ENCODE peak calls at places on chromosome 16, in four cellular contexts. G, X, D and Z are unnamed samples.
A peak's percentile ranks its signal among the peaks of the same experiment; 100 is the strongest.

GRCh38 chr16:53826658-53827057 is 122.7 kb downstream of the FTO start:
- DNase-seq in G (no peak), X (no peak), D (no peak), Z (no peak)

GRCh38 chr16:51544850-51545467 is 393.9 kb upstream of the SALL1 start:
- DNase-seq in G (no peak), X (no peak), D (no peak), Z (no peak)

GRCh38 chr16:84755004-84755672 is 55.3 kb downstream of the USP10 start:
- DNase-seq in G (no peak), X (no peak), D (no peak), Z (no peak)

GRCh38 chr16:10959161-10959560 is 14.8 kb downstream of the CLEC16A start:
- DNase-seq in G (no peak), X (peak; percentile 42), D (no peak), Z (no peak)

GRCh38 chr16:20916927-20917326 is 16.4 kb downstream of the LYRM1 start:
- DNase-seq in G (no peak), X (no peak), D (no peak), Z (no peak)

GRCh38 chr16:31192856-31193642 is 9.5 kb downstream of the PYCARD start:
- DNase-seq in G (no peak), X (no peak), D (no peak), Z (no peak)

GRCh38 chr16:85062303-85062702 is 34.7 kb downstream of the KIAA0513 start:
- DNase-seq in G (no peak), X (no peak), D (no peak), Z (no peak)

GRCh38 chr16:11586856-11587642 is at the start of gene LITAF:
- DNase-seq in G (peak; percentile 61), X (peak; percentile 50), D (no peak), Z (peak; percentile 70)

GRCh38 chr16:47565454-47565853 is 104.3 kb downstream of the PHKB start:
- DNase-seq in G (no peak), X (peak; percentile 67), D (no peak), Z (no peak)

GRCh38 chr16:83345846-83346245 is 461.9 kb upstream of the HSBP1 start:
- DNase-seq in G (peak; percentile 10), X (no peak), D (no peak), Z (no peak)

GRCh38 chr16:54000361-54000760 is 286.2 kb downstream of the IRX3 start:
- DNase-seq in G (no peak), X (no peak), D (no peak), Z (no peak)

GRCh38 chr16:66299349-66299748 is 67.1 kb upstream of the CDH5 start:
- DNase-seq in G (no peak), X (no peak), D (no peak), Z (no peak)

GRCh38 chr16:31475949-31476304 is 4.0 kb downstream of the TGFB1I1 start:
- DNase-seq in G (no peak), X (no peak), D (no peak), Z (no peak)

GRCh38 chr16:86502856-86503748 is 7.2 kb upstream of the FOXF1 start:
- DNase-seq in G (no peak), X (no peak), D (no peak), Z (no peak)

GRCh38 chr16:67562526-67562917 is at the start of gene CTCF:
- DNase-seq in G (peak; percentile 83), X (peak; percentile 71), D (no peak), Z (peak; percentile 86)

DNA sequence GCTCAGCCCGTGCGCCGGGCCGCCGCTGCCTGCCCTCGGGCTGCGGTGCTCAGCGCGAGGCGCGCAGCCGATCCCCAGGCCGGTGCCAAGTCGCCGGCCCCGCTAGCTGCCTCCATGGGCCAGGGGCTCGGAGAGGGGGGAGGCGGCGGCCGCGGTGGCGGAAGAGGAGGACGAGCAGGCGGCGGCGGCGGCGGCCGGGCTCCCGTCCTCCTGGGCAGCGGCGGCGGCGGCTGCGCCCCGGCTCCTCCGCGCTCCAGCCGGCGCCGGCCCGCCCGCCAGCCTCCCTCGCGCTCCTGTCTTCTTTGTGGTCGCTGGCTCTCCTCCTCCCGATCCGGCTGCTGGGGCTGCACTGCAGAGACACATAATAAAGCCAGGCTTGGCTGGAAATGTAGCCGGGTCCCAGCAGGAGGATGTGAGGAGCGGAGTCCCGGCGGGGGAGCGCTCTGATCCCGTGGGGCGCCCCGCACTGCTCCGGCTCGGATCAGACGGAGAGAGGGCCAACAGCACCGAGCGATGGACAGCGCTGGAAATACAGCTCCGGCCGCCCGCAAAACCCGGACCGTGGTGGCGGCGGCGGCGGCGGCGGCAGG is 924 bp upstream of the ZNF423 start:
- DNase-seq in G (peak; percentile 85), X (peak; percentile 87), D (peak; percentile 6), Z (peak; percentile 79)
- H3K4me3 ChIP-seq in G (peak overlapping the region; percentile 51), X (peak overlapping the region; percentile 42), D (peak overlapping the region; percentile 46), Z (peak overlapping the region; percentile 75)

DNA sequence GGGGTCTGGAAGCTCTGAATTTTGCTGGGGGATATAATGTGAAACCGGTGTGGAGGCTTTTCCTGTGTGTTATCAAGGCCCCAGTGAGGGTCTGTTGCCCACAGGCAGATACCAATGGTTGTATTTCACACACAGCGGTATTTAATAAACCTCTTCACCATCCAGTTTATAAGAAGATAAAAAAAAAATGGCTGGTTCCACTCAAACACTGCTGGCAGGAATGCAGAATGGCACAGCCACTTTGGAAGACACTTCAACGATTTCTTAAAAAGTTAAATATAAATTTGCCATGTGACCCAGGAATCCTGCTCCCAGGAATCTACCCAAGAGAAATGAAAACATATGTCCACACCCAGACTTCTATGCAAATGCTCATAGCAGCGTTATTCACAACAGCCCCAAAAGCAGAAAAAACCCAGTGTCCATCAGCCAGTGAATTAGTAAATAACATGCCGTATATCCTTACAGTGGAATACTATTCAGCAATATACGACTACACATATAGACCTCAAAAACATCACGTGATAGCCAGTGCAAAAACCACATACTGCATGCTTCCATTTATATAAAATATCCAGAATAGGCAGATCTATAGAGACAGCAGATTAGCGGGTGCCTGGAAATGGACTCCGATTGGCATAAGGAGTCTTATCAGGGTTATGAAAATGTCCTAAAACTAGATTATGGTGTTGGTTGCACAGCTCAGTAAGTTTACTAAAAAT is 38.7 kb downstream of the XYLT1 start:
- DNase-seq in G (no peak), X (no peak), D (no peak), Z (no peak)
- TF ChIP-seq CTCF in G (no peak), X (peak; percentile 10), D (peak; percentile 33), Z (no peak)

DNA sequence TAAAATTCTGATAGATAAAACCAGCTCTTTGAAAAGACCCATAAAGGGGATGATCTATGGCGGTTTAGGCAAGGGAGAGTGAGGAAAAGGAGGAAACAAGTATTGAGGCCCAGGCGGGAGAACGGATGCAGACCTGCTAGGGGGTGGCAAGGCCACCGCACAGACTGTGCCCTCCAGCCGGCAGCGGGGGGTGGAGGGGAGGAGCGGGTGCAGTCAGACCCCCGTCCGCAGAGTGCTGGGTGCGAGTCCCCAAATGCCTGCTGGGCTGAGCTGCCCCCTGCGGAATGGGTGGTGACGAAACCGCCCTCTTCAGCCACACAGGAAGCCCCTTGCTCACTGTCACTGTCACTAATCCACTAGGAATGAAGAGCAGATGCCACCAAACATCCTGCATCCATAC is 46.0 kb downstream of the LMF1 start:
- DNase-seq in G (no peak), X (no peak), D (no peak), Z (no peak)
- H3K9me3 ChIP-seq in G (peaks cover 7% of the 10 kb centered on the region), X (peaks cover 2% of the 10 kb centered on the region), D (peaks cover 58% of the 10 kb centered on the region), Z (no peaks in the 10 kb centered on the region)

DNA sequence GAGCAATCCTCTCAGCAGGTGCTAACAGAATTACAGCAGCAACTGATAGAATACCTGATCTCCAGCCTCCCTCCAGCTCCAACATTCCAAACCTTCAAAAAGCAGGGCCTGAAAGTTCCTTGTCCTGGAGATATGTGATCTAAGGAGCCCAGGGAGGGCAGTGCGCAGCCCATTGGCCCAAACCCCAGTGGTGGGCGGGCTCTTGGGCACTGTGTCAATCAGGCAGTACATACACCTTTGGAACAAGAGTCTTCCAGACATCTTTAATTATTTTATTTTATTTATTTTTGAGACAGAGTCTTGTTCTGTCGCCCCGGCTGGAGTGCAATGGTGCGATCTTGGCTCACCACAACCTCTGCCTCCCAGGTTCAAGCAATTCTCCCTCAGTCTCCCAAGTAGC is 24.2 kb downstream of the SLC12A3 start:
- DNase-seq in G (no peak), X (no peak), D (no peak), Z (no peak)
- H3K4me3 ChIP-seq in G (no peak overlapping the region), X (no peak overlapping the region), D (no peak overlapping the region), Z (no peak overlapping the region)

DNA sequence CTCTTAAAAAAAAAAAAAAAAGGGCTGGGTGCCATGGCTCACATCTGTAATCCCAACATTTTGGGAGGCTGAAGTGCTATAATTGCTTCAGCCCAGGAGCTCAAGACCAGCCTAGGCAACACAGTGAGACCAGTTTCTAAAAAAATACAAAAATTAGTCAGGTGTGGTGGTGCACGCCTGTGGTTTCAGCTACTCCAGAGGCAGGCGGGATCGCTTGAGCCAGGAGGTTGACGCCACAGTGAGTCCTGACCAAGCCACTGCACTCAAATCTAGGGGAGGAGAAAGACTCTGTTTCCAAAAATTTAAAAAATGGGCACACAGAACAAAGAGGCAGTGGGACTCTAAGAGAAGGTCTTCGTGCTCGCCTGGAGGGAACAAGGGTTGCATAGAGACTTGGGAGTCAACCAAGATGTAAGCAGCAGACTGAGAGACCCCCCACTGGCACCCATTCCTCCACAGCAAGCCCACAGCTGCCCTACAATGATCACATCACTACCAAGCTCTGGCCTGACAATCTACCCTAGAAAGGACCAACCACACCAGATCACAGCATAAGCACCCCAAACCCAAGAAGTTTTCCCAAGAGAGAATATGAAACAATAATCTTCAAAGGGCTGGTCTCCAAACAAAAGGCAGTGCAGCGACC is 121.6 kb downstream of the ANKRD11 start:
- DNase-seq in G (no peak), X (peak; percentile 50), D (no peak), Z (no peak)
- TF ChIP-seq CTCF in G (no peak), X (no peak), D (no peak), Z (no peak)

DNA sequence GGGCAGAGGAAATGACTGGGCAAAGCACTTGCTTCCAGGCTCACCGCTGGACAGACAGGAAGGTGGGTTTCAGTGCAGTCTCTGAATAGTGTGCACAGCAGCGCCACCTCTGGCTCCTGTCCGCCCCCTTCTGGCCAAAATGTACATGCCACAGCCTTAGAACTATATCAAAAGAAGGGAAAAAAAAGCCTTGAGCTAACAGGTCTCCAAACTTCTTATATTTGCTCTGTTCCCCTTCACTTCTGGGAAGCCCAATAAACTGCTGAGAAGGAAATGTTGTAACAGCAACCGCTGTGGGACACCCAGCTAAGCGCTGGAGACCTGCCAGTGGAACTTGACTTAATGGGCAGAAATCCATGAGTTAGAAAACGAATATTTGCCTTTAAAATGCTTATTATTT is 17.5 kb downstream of the COG7 start:
- DNase-seq in G (peak; percentile 77), X (peak; percentile 36), D (no peak), Z (peak; percentile 40)
- H3K9me3 ChIP-seq in G (no peaks in the 10 kb centered on the region), X (no peaks in the 10 kb centered on the region), D (no peaks in the 10 kb centered on the region), Z (no peaks in the 10 kb centered on the region)

GRCh38 chr16:26981266-26981938 is 85.3 kb upstream of the C16orf82 start:
- DNase-seq in G (no peak), X (peak; percentile 82), D (peak; percentile 72), Z (no peak)
- H3K4me3 ChIP-seq in G (no peak overlapping the region), X (no peak overlapping the region), D (no peak overlapping the region), Z (no peak overlapping the region)